ENCODE peak calls at places on chromosomes 7 and 10, in four cellular contexts. One of them, this sample, is unnamed.

GRCh38 chr10:110479710-110480109 is 18.0 kb upstream of the DUSP5 start:
- DNase-seq in PC-3: peak; percentile 21
- DNase-seq in kidney epithelial cell: no peak
- DNase-seq in breast epithelium: no peak
- DNase-seq in this sample: no peak

GRCh38 chr10:486668-487067 is 202.8 kb downstream of the DIP2C start:
- DNase-seq in kidney epithelial cell: no peak
- DNase-seq in breast epithelium: no peak
- DNase-seq in PC-3: no peak
- DNase-seq in this sample: no peak

GRCh38 chr7:128409435-128410091 is at the start of gene IMPDH1:
- DNase-seq in PC-3: peak; percentile 71
- DNase-seq in breast epithelium: peak; percentile 92
- DNase-seq in kidney epithelial cell: no peak
- DNase-seq in this sample: no peak

GRCh38 chr7:31027161-31027965 is 24.7 kb upstream of the ADCYAP1R1 start:
- DNase-seq in breast epithelium: no peak
- DNase-seq in kidney epithelial cell: no peak
- DNase-seq in PC-3: no peak
- DNase-seq in this sample: peak; percentile 7

GRCh38 chr7:36598056-36598675 is 126.1 kb downstream of the AOAH start:
- DNase-seq in kidney epithelial cell: no peak
- DNase-seq in breast epithelium: no peak
- DNase-seq in PC-3: peak; percentile 7
- DNase-seq in this sample: no peak

GRCh38 chr7:112211348-112211907 is 4.9 kb downstream of the ZNF277 start:
- DNase-seq in kidney epithelial cell: peak; percentile 74
- DNase-seq in breast epithelium: no peak
- DNase-seq in PC-3: peak; percentile 43
- DNase-seq in this sample: peak; percentile 69

GRCh38 chr7:30977896-30978564 is 14.3 kb downstream of the GHRHR start:
- DNase-seq in PC-3: peak; percentile 74
- DNase-seq in kidney epithelial cell: no peak
- DNase-seq in breast epithelium: no peak
- DNase-seq in this sample: peak; percentile 21

GRCh38 chr10:122494833-122495232 is 33.5 kb downstream of the HTRA1 start:
- DNase-seq in kidney epithelial cell: no peak
- DNase-seq in breast epithelium: no peak
- DNase-seq in PC-3: peak; percentile 83
- DNase-seq in this sample: peak; percentile 76

GRCh38 chr7:63899691-63900393 is 98.8 kb upstream of the ZNF722 start:
- DNase-seq in PC-3: peak; percentile 31
- DNase-seq in kidney epithelial cell: no peak
- DNase-seq in breast epithelium: no peak
- DNase-seq in this sample: no peak

GRCh38 chr10:35379226-35380137 is 43.2 kb downstream of the CCNY start:
- DNase-seq in PC-3: peak; percentile 40
- DNase-seq in breast epithelium: no peak
- DNase-seq in kidney epithelial cell: no peak
- DNase-seq in this sample: peak; percentile 87

GRCh38 chr7:34069676-34070075 is 164.3 kb downstream of the BMPER start:
- DNase-seq in PC-3: peak; percentile 72
- DNase-seq in breast epithelium: no peak
- DNase-seq in kidney epithelial cell: no peak
- DNase-seq in this sample: peak; percentile 33

GRCh38 chr10:24711465-24711864 is 12.2 kb downstream of the ARHGAP21 start:
- DNase-seq in breast epithelium: no peak
- DNase-seq in PC-3: no peak
- DNase-seq in kidney epithelial cell: no peak
- DNase-seq in this sample: no peak

GRCh38 chr7:74094224-74095095 is 10.9 kb downstream of the LIMK1 start:
- DNase-seq in breast epithelium: peak; percentile 57
- DNase-seq in PC-3: peak; percentile 93
- DNase-seq in kidney epithelial cell: peak; percentile 85
- DNase-seq in this sample: peak; percentile 85

GRCh38 chr7:151800391-151800790 is 76.5 kb downstream of the PRKAG2 start:
- DNase-seq in PC-3: no peak
- DNase-seq in kidney epithelial cell: no peak
- DNase-seq in breast epithelium: no peak
- DNase-seq in this sample: no peak

GRCh38 chr7:27526991-27527722 is 135.5 kb downstream of the HIBADH start:
- DNase-seq in PC-3: no peak
- DNase-seq in kidney epithelial cell: no peak
- DNase-seq in breast epithelium: no peak
- DNase-seq in this sample: peak; percentile 29

GRCh38 chr7:130926021-130926691 is 192.1 kb upstream of the KLF14 start:
- DNase-seq in breast epithelium: no peak
- DNase-seq in kidney epithelial cell: no peak
- DNase-seq in PC-3: no peak
- DNase-seq in this sample: no peak

GRCh38 chr7:156445997-156446761 is 194.4 kb upstream of the RNF32 start:
- DNase-seq in PC-3: no peak
- DNase-seq in breast epithelium: no peak
- DNase-seq in kidney epithelial cell: no peak
- DNase-seq in this sample: no peak

GRCh38 chr10:73655257-73655989 is 406 bp downstream of the SYNPO2L start:
- DNase-seq in breast epithelium: no peak
- DNase-seq in PC-3: peak; percentile 14
- DNase-seq in kidney epithelial cell: no peak
- DNase-seq in this sample: no peak

GRCh38 chr10:73655990-73656298 is at the start of gene SYNPO2L:
- DNase-seq in PC-3: no peak
- DNase-seq in breast epithelium: no peak
- DNase-seq in kidney epithelial cell: no peak
- DNase-seq in this sample: no peak

GRCh38 chr10:73650537-73651331 is 5.1 kb downstream of the SYNPO2L start:
- DNase-seq in PC-3: peak; percentile 53
- DNase-seq in kidney epithelial cell: no peak
- DNase-seq in breast epithelium: no peak
- DNase-seq in this sample: peak; percentile 23

GRCh38 chr10:73653195-73653594 is 2.6 kb downstream of the SYNPO2L start:
- DNase-seq in PC-3: no peak
- DNase-seq in kidney epithelial cell: no peak
- DNase-seq in breast epithelium: no peak
- DNase-seq in this sample: no peak

GRCh38 chr10:73653701-73654100 is 2.1 kb downstream of the SYNPO2L start:
- DNase-seq in kidney epithelial cell: no peak
- DNase-seq in breast epithelium: no peak
- DNase-seq in PC-3: peak; percentile 89
- DNase-seq in this sample: no peak
- H3K4me3 ChIP-seq in kidney epithelial cell: no peak overlapping the region
- H3K4me3 ChIP-seq in breast epithelium: no peak overlapping the region
- H3K4me3 ChIP-seq in PC-3: no peak overlapping the region
- H3K4me3 ChIP-seq in this sample: no peak overlapping the region

GRCh38 chr10:86348321-86349210 is 18.0 kb downstream of the GRID1 start:
- DNase-seq in PC-3: peak; percentile 20
- DNase-seq in breast epithelium: no peak
- DNase-seq in kidney epithelial cell: no peak
- DNase-seq in this sample: no peak
- TF ChIP-seq CTCF in PC-3: peak; percentile 39
- TF ChIP-seq CTCF in breast epithelium: no peak
- TF ChIP-seq CTCF in kidney epithelial cell: peak; percentile 10
- TF ChIP-seq CTCF in this sample: peak; percentile 15

GRCh38 chr7:140640727-140641531 is at the start of gene DENND2A:
- DNase-seq in breast epithelium: peak; percentile 57
- DNase-seq in PC-3: peak; percentile 48
- DNase-seq in kidney epithelial cell: no peak
- DNase-seq in this sample: peak; percentile 45
- H3K4me3 ChIP-seq in breast epithelium: peak within 1 kb of the TSS; percentile 87
- H3K4me3 ChIP-seq in PC-3: peak within 1 kb of the TSS; percentile 94
- H3K4me3 ChIP-seq in kidney epithelial cell: peak within 1 kb of the TSS; percentile 84
- H3K4me3 ChIP-seq in this sample: peak within 1 kb of the TSS; percentile 66

GRCh38 chr7:38368191-38368605 is 94.8 kb upstream of the TARP start:
- DNase-seq in kidney epithelial cell: peak; percentile 19
- DNase-seq in PC-3: peak; percentile 80
- DNase-seq in breast epithelium: peak; percentile 55
- DNase-seq in this sample: peak; percentile 50
- TF ChIP-seq CTCF in kidney epithelial cell: peak; percentile 77
- TF ChIP-seq CTCF in PC-3: peak; percentile 73
- TF ChIP-seq CTCF in breast epithelium: peak; percentile 33
- TF ChIP-seq CTCF in this sample: peak; percentile 78

DNA sequence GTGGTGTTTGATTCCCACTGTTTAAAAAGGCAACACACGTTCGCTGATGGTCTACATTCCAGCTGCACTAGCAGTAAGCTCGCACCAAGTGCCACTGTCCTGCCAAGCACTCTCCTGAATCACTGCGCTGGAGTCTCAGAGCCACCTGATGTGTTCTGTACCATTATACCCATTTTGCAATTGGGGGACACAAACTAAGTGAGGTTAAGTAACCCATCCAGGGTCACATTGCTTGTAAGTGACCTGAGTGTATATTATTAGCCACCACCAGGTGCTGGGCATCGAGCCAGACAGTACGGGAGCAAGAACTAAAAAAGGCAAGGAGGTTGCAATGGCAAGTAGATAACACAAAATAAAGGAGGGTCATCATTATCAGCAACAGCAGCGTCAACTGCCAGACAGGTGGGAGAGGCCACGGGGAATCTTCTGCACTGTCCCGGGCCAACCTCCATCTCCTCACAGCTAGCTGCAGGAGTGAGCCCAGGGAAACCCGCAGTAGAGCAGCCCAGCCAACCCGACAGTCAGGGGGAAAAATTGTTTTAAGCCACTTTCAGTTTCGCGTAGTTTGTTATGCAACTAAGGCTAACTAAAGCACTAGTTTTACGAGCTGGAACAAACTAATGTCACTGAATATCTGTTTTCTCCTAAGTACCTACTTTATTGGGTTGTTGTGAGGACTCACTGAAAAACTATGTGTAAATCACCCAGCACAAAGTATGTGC is 712 bp upstream of the CPVL start:
- DNase-seq in PC-3: peak; percentile 66
- DNase-seq in kidney epithelial cell: peak; percentile 53
- DNase-seq in breast epithelium: no peak
- DNase-seq in this sample: peak; percentile 10
- H3K4me3 ChIP-seq in PC-3: peak overlapping the region; percentile 73
- H3K4me3 ChIP-seq in kidney epithelial cell: peak overlapping the region; percentile 33
- H3K4me3 ChIP-seq in breast epithelium: peak overlapping the region; percentile 73
- H3K4me3 ChIP-seq in this sample: no peak overlapping the region